ENCODE peak calls at places on chromosome 11, in ten cellular contexts. One of them, this sample, is unnamed.

GRCh38 chr11:46298699-46299424 is 21.4 kb downstream of the CREB3L1 start:
- DNase-seq in stimulated activated naive CD4-positive, alpha-beta T cell: no peak
- DNase-seq in NCI-H1048: no peak
- DNase-seq in SK-MEL-5: no peak
- DNase-seq in Kasumi-1: no peak
- DNase-seq in activated T-cell treated with anti-CD3 and anti-CD28 coated beads, Interleukin-2, amount 50 U/mL, for 4 hours: no peak
- DNase-seq in pancreas: no peak
- DNase-seq in activated CD4-positive, alpha-beta T cell treated with anti-CD3 and anti-CD28 coated beads for 24 hours: no peak
- DNase-seq in glomerular endothelial cell: no peak
- DNase-seq in non-pigmented ciliary epithelial cell: no peak
- DNase-seq in this sample: no peak

GRCh38 chr11:61477734-61478148 is 30.8 kb upstream of the LRRC10B start:
- DNase-seq in pancreas: no peak
- DNase-seq in stimulated activated naive CD4-positive, alpha-beta T cell: peak; percentile 31
- DNase-seq in glomerular endothelial cell: no peak
- DNase-seq in SK-MEL-5: peak; percentile 22
- DNase-seq in NCI-H1048: no peak
- DNase-seq in activated T-cell treated with anti-CD3 and anti-CD28 coated beads, Interleukin-2, amount 50 U/mL, for 4 hours: peak; percentile 51
- DNase-seq in activated CD4-positive, alpha-beta T cell treated with anti-CD3 and anti-CD28 coated beads for 24 hours: peak; percentile 43
- DNase-seq in non-pigmented ciliary epithelial cell: no peak
- DNase-seq in Kasumi-1: peak; percentile 27
- DNase-seq in this sample: no peak

GRCh38 chr11:116465056-116465455 is 307.7 kb downstream of the BUD13 start:
- DNase-seq in NCI-H1048: no peak
- DNase-seq in activated CD4-positive, alpha-beta T cell treated with anti-CD3 and anti-CD28 coated beads for 24 hours: no peak
- DNase-seq in non-pigmented ciliary epithelial cell: no peak
- DNase-seq in activated T-cell treated with anti-CD3 and anti-CD28 coated beads, Interleukin-2, amount 50 U/mL, for 4 hours: no peak
- DNase-seq in stimulated activated naive CD4-positive, alpha-beta T cell: no peak
- DNase-seq in glomerular endothelial cell: no peak
- DNase-seq in pancreas: no peak
- DNase-seq in SK-MEL-5: no peak
- DNase-seq in Kasumi-1: no peak
- DNase-seq in this sample: no peak

GRCh38 chr11:117572671-117573070 is 224.3 kb downstream of the DSCAML1 start:
- DNase-seq in non-pigmented ciliary epithelial cell: no peak
- DNase-seq in glomerular endothelial cell: no peak
- DNase-seq in SK-MEL-5: no peak
- DNase-seq in NCI-H1048: no peak
- DNase-seq in activated CD4-positive, alpha-beta T cell treated with anti-CD3 and anti-CD28 coated beads for 24 hours: no peak
- DNase-seq in activated T-cell treated with anti-CD3 and anti-CD28 coated beads, Interleukin-2, amount 50 U/mL, for 4 hours: no peak
- DNase-seq in stimulated activated naive CD4-positive, alpha-beta T cell: no peak
- DNase-seq in Kasumi-1: no peak
- DNase-seq in pancreas: no peak
- DNase-seq in this sample: no peak

GRCh38 chr11:68903631-68904457 is at the start of the genes IGHMBP2 and MRPL21:
- DNase-seq in activated T-cell treated with anti-CD3 and anti-CD28 coated beads, Interleukin-2, amount 50 U/mL, for 4 hours: peak; percentile 79
- DNase-seq in NCI-H1048: peak; percentile 76
- DNase-seq in pancreas: peak; percentile 74
- DNase-seq in Kasumi-1: peak; percentile 63
- DNase-seq in stimulated activated naive CD4-positive, alpha-beta T cell: peak; percentile 83
- DNase-seq in SK-MEL-5: peak; percentile 93
- DNase-seq in non-pigmented ciliary epithelial cell: no peak
- DNase-seq in activated CD4-positive, alpha-beta T cell treated with anti-CD3 and anti-CD28 coated beads for 24 hours: peak; percentile 79
- DNase-seq in glomerular endothelial cell: peak; percentile 23
- DNase-seq in this sample: peak; percentile 47

GRCh38 chr11:64885367-64886286 is 7.2 kb upstream of the EHD1 start:
- DNase-seq in Kasumi-1: peak; percentile 31
- DNase-seq in activated CD4-positive, alpha-beta T cell treated with anti-CD3 and anti-CD28 coated beads for 24 hours: no peak
- DNase-seq in stimulated activated naive CD4-positive, alpha-beta T cell: peak; percentile 19
- DNase-seq in non-pigmented ciliary epithelial cell: peak; percentile 71
- DNase-seq in SK-MEL-5: no peak
- DNase-seq in glomerular endothelial cell: no peak
- DNase-seq in NCI-H1048: no peak
- DNase-seq in activated T-cell treated with anti-CD3 and anti-CD28 coated beads, Interleukin-2, amount 50 U/mL, for 4 hours: no peak
- DNase-seq in pancreas: no peak
- DNase-seq in this sample: no peak

GRCh38 chr11:120688166-120688565 is 176.6 kb downstream of the GRIK4 start:
- DNase-seq in activated T-cell treated with anti-CD3 and anti-CD28 coated beads, Interleukin-2, amount 50 U/mL, for 4 hours: no peak
- DNase-seq in NCI-H1048: no peak
- DNase-seq in activated CD4-positive, alpha-beta T cell treated with anti-CD3 and anti-CD28 coated beads for 24 hours: no peak
- DNase-seq in SK-MEL-5: no peak
- DNase-seq in pancreas: no peak
- DNase-seq in non-pigmented ciliary epithelial cell: no peak
- DNase-seq in stimulated activated naive CD4-positive, alpha-beta T cell: no peak
- DNase-seq in glomerular endothelial cell: no peak
- DNase-seq in Kasumi-1: no peak
- DNase-seq in this sample: no peak

GRCh38 chr11:108873938-108874337 is 209.1 kb downstream of the DDX10 start:
- DNase-seq in activated CD4-positive, alpha-beta T cell treated with anti-CD3 and anti-CD28 coated beads for 24 hours: no peak
- DNase-seq in activated T-cell treated with anti-CD3 and anti-CD28 coated beads, Interleukin-2, amount 50 U/mL, for 4 hours: no peak
- DNase-seq in SK-MEL-5: no peak
- DNase-seq in pancreas: no peak
- DNase-seq in stimulated activated naive CD4-positive, alpha-beta T cell: no peak
- DNase-seq in NCI-H1048: no peak
- DNase-seq in glomerular endothelial cell: no peak
- DNase-seq in Kasumi-1: no peak
- DNase-seq in non-pigmented ciliary epithelial cell: no peak
- DNase-seq in this sample: no peak

GRCh38 chr11:45260047-45260446 is 26.1 kb downstream of the SYT13 start:
- DNase-seq in NCI-H1048: no peak
- DNase-seq in stimulated activated naive CD4-positive, alpha-beta T cell: no peak
- DNase-seq in SK-MEL-5: no peak
- DNase-seq in activated CD4-positive, alpha-beta T cell treated with anti-CD3 and anti-CD28 coated beads for 24 hours: no peak
- DNase-seq in non-pigmented ciliary epithelial cell: no peak
- DNase-seq in glomerular endothelial cell: no peak
- DNase-seq in activated T-cell treated with anti-CD3 and anti-CD28 coated beads, Interleukin-2, amount 50 U/mL, for 4 hours: no peak
- DNase-seq in pancreas: no peak
- DNase-seq in Kasumi-1: no peak
- DNase-seq in this sample: no peak